ENCODE peak calls at places on chromosomes 4 and X, in five cellular contexts. One of them, this sample, is unnamed.

GRCh38 chrX:20217279-20217678 is 49.4 kb downstream of the RPS6KA3 start:
- DNase-seq in sigmoid colon: no peak
- DNase-seq in SK-N-SH: no peak
- DNase-seq in A673: peak; percentile 74
- DNase-seq in heart right ventricle: no peak
- DNase-seq in this sample: no peak

GRCh38 chrX:150683536-150684146 is 9.6 kb upstream of the MTMR1 start:
- DNase-seq in heart right ventricle: no peak
- DNase-seq in sigmoid colon: no peak
- DNase-seq in SK-N-SH: peak; percentile 43
- DNase-seq in A673: peak; percentile 72
- DNase-seq in this sample: no peak

GRCh38 chrX:54540289-54540688 is 10.3 kb downstream of the GNL3L start:
- DNase-seq in sigmoid colon: no peak
- DNase-seq in heart right ventricle: peak; percentile 19
- DNase-seq in SK-N-SH: no peak
- DNase-seq in A673: peak; percentile 6
- DNase-seq in this sample: no peak

GRCh38 chr4:24915121-24915922 is 2.5 kb upstream of the CCDC149 start:
- DNase-seq in A673: no peak
- DNase-seq in sigmoid colon: no peak
- DNase-seq in SK-N-SH: no peak
- DNase-seq in heart right ventricle: no peak
- DNase-seq in this sample: peak; percentile 70

GRCh38 chrX:47191331-47191730 is 2.3 kb upstream of the UBA1 start:
- DNase-seq in sigmoid colon: no peak
- DNase-seq in SK-N-SH: no peak
- DNase-seq in A673: peak; percentile 59
- DNase-seq in heart right ventricle: no peak
- DNase-seq in this sample: peak; percentile 72

GRCh38 chr4:147862043-147862692 is 130.3 kb downstream of the ARHGAP10 start:
- DNase-seq in A673: no peak
- DNase-seq in heart right ventricle: no peak
- DNase-seq in SK-N-SH: peak; percentile 87
- DNase-seq in sigmoid colon: no peak
- DNase-seq in this sample: no peak

GRCh38 chrX:151896734-151897474 is 15.8 kb upstream of the MAGEA4 start:
- DNase-seq in sigmoid colon: no peak
- DNase-seq in heart right ventricle: no peak
- DNase-seq in SK-N-SH: no peak
- DNase-seq in A673: no peak
- DNase-seq in this sample: no peak

GRCh38 chr4:11710484-11710883 is 281.8 kb upstream of the HS3ST1 start:
- DNase-seq in sigmoid colon: no peak
- DNase-seq in heart right ventricle: no peak
- DNase-seq in SK-N-SH: no peak
- DNase-seq in A673: no peak
- DNase-seq in this sample: no peak

GRCh38 chr4:138835833-138836521 is 179.6 kb upstream of the NOCT start:
- DNase-seq in SK-N-SH: peak; percentile 33
- DNase-seq in sigmoid colon: no peak
- DNase-seq in A673: peak; percentile 21
- DNase-seq in heart right ventricle: peak; percentile 51
- DNase-seq in this sample: no peak

GRCh38 chr4:11158971-11159370 is 269.7 kb downstream of the HS3ST1 start:
- DNase-seq in SK-N-SH: no peak
- DNase-seq in A673: no peak
- DNase-seq in sigmoid colon: no peak
- DNase-seq in heart right ventricle: no peak
- DNase-seq in this sample: no peak

GRCh38 chr4:83029688-83030087 is 5.3 kb upstream of the COPS4 start:
- DNase-seq in A673: no peak
- DNase-seq in heart right ventricle: no peak
- DNase-seq in SK-N-SH: no peak
- DNase-seq in sigmoid colon: no peak
- DNase-seq in this sample: no peak
- H3K36me3 ChIP-seq in A673: no peaks in the 10 kb centered on the region
- H3K36me3 ChIP-seq in heart right ventricle: no peaks in the 10 kb centered on the region
- H3K36me3 ChIP-seq in SK-N-SH: no peaks in the 10 kb centered on the region
- H3K36me3 ChIP-seq in sigmoid colon: no peaks in the 10 kb centered on the region
- H3K36me3 ChIP-seq in this sample: no peaks in the 10 kb centered on the region

GRCh38 chr4:180589575-180589974 is 1653.6 kb upstream of the TENM3 start:
- DNase-seq in sigmoid colon: no peak
- DNase-seq in SK-N-SH: no peak
- DNase-seq in A673: no peak
- DNase-seq in heart right ventricle: no peak
- DNase-seq in this sample: no peak

GRCh38 chr4:180587379-180587778 is 1655.8 kb upstream of the TENM3 start:
- DNase-seq in SK-N-SH: no peak
- DNase-seq in sigmoid colon: no peak
- DNase-seq in A673: no peak
- DNase-seq in heart right ventricle: no peak
- DNase-seq in this sample: no peak
- TF ChIP-seq CTCF in SK-N-SH: no peak
- TF ChIP-seq CTCF in sigmoid colon: no peak
- TF ChIP-seq CTCF in A673: no peak
- TF ChIP-seq CTCF in heart right ventricle: no peak
- TF ChIP-seq CTCF in this sample: peak; percentile 72

DNA sequence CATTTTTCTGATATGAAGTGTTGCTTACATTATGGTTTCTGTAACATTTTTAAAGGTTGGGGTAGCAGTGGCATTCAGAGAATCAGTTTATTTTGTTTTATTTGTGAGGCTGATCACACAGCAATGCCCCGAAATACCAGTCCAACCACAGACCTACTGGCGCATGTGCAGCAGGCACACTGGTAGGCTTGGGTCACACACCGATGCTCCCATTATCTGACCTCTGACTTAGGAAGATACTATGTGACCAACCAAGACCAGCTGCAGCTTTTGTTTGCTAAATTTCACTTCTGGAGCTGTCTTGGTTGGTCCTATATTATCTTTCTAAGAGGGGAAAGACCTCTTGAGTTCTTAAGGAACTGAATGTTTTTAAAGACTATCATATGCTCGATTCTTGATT is 18.7 kb downstream of the PGM2 start:
- DNase-seq in SK-N-SH: no peak
- DNase-seq in A673: no peak
- DNase-seq in heart right ventricle: no peak
- DNase-seq in sigmoid colon: no peak
- DNase-seq in this sample: no peak
- H3K36me3 ChIP-seq in SK-N-SH: peaks cover 41% of the 10 kb centered on the region
- H3K36me3 ChIP-seq in A673: peaks cover 36% of the 10 kb centered on the region
- H3K36me3 ChIP-seq in heart right ventricle: peaks cover 87% of the 10 kb centered on the region
- H3K36me3 ChIP-seq in sigmoid colon: peaks cover 42% of the 10 kb centered on the region
- H3K36me3 ChIP-seq in this sample: peaks cover 52% of the 10 kb centered on the region

GRCh38 chr4:163758032-163758431 is 263.5 kb downstream of the TMA16 start:
- DNase-seq in sigmoid colon: no peak
- DNase-seq in A673: peak; percentile 20
- DNase-seq in heart right ventricle: no peak
- DNase-seq in SK-N-SH: no peak
- DNase-seq in this sample: no peak

DNA sequence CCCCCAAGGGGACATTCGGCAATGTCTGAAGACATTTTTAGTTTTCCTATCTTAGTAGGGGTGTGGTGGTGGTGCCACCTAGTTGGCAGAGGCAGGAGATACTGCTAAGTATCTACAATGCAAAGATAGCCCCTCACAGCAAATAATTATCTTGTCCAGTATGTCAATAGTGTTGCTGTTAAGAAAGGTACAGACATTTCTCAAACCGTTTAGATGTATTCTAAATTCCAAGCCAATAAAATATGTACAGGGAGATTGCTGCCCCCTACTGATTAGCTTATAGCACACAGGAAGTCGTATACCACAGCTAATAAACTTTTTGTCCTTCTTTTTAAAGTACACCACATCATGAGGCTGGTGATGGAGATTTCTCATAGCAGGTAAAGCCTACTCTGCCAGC is 260.5 kb downstream of the TMA16 start:
- DNase-seq in heart right ventricle: no peak
- DNase-seq in sigmoid colon: no peak
- DNase-seq in A673: peak; percentile 81
- DNase-seq in SK-N-SH: no peak
- DNase-seq in this sample: no peak
- TF ChIP-seq CTCF in heart right ventricle: no peak
- TF ChIP-seq CTCF in sigmoid colon: no peak
- TF ChIP-seq CTCF in A673: peak; percentile 70
- TF ChIP-seq CTCF in SK-N-SH: peak; percentile 67
- TF ChIP-seq CTCF in this sample: peak; percentile 65

DNA sequence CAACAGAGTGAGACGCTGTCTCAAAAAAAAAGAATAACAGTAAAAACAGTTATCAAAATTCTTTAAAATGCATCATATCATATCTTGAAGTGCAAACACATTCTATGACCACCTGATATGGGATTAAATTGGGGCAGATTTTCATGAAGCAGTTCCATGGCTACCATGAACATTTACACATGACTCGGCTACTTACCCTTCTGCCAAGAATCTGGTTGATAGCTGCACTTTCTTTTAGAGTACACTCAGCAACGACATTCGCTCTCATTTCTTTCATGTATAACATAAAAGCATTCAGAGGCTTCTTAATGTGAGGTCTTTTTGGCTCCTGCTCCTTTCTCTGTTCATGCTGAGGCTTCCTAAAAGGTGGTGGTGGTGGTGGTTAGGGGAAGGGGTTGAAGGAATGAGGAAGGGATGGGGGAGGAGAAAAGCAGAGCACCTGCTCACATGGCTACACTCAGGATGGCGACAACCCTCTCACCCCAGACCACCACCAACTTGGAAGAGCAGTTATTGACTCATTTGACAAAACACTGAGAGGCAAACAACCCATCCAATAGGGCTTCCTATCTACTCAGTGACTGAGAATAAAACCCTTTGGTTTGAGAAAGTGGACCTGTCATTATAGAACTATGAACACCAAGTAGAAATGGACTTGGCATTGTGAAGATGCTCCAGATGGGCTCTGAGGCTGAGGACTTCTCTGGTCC is 88.5 kb downstream of the HADH start:
- DNase-seq in heart right ventricle: no peak
- DNase-seq in A673: no peak
- DNase-seq in sigmoid colon: no peak
- DNase-seq in SK-N-SH: no peak
- DNase-seq in this sample: no peak
- H3K36me3 ChIP-seq in heart right ventricle: no peaks in the 10 kb centered on the region
- H3K36me3 ChIP-seq in A673: no peaks in the 10 kb centered on the region
- H3K36me3 ChIP-seq in sigmoid colon: no peaks in the 10 kb centered on the region
- H3K36me3 ChIP-seq in SK-N-SH: no peaks in the 10 kb centered on the region
- H3K36me3 ChIP-seq in this sample: no peaks in the 10 kb centered on the region

GRCh38 chr4:103046416-103047290 is 27.1 kb upstream of the SLC9B1 start:
- DNase-seq in heart right ventricle: peak; percentile 18
- DNase-seq in SK-N-SH: peak; percentile 34
- DNase-seq in sigmoid colon: no peak
- DNase-seq in A673: peak; percentile 61
- DNase-seq in this sample: peak; percentile 68
- TF ChIP-seq CTCF in heart right ventricle: peak; percentile 31
- TF ChIP-seq CTCF in SK-N-SH: peak; percentile 71
- TF ChIP-seq CTCF in sigmoid colon: no peak
- TF ChIP-seq CTCF in A673: peak; percentile 81
- TF ChIP-seq CTCF in this sample: peak; percentile 89

GRCh38 chrX:107666931-107667330 is 38.6 kb downstream of the PRPS1 start:
- DNase-seq in A673: no peak
- DNase-seq in heart right ventricle: no peak
- DNase-seq in SK-N-SH: no peak
- DNase-seq in sigmoid colon: no peak
- DNase-seq in this sample: no peak

GRCh38 chrX:107669276-107669675 is 41.0 kb downstream of the PRPS1 start:
- DNase-seq in sigmoid colon: no peak
- DNase-seq in A673: no peak
- DNase-seq in SK-N-SH: no peak
- DNase-seq in heart right ventricle: no peak
- DNase-seq in this sample: peak; percentile 76

GRCh38 chrX:107672955-107673378 is 44.7 kb downstream of the PRPS1 start:
- DNase-seq in A673: peak; percentile 63
- DNase-seq in heart right ventricle: peak; percentile 74
- DNase-seq in SK-N-SH: peak; percentile 67
- DNase-seq in sigmoid colon: peak; percentile 93
- DNase-seq in this sample: peak; percentile 87

GRCh38 chrX:107667426-107667825 is 39.1 kb downstream of the PRPS1 start:
- DNase-seq in A673: no peak
- DNase-seq in SK-N-SH: no peak
- DNase-seq in heart right ventricle: no peak
- DNase-seq in sigmoid colon: no peak
- DNase-seq in this sample: peak; percentile 22

GRCh38 chrX:107669885-107670628 is 41.7 kb downstream of the PRPS1 start:
- DNase-seq in A673: no peak
- DNase-seq in heart right ventricle: no peak
- DNase-seq in SK-N-SH: no peak
- DNase-seq in sigmoid colon: no peak
- DNase-seq in this sample: peak; percentile 46
- H3K36me3 ChIP-seq in A673: no peaks in the 10 kb centered on the region
- H3K36me3 ChIP-seq in heart right ventricle: no peaks in the 10 kb centered on the region
- H3K36me3 ChIP-seq in SK-N-SH: no peaks in the 10 kb centered on the region
- H3K36me3 ChIP-seq in sigmoid colon: no peaks in the 10 kb centered on the region
- H3K36me3 ChIP-seq in this sample: no peaks in the 10 kb centered on the region

This sample was measured in endodermal cell.